ENCODE peak calls at places on chromosomes 12 and 14, in nine cellular contexts. F is NCI-H146; M is astrocyte of the spinal cord; V is LoVo; B is right atrium auricular region; T is BE2C; J is activated CD4-positive, CD25-positive, alpha-beta regulatory T cell treated with anti-CD3 and anti-CD28 coated beads, Interleukin-2, amount 50 U/mL, for 72 hours; C is AG09319; E is choroid plexus epithelial cell. I is an unnamed sample.

GRCh38 chr14:105873870-105874512 is 347.6 kb downstream of the TMEM121 start:
- DNase-seq in F (no peak), B (no peak), T (no peak), V (no peak), C (no peak), E (no peak), J (no peak), M (no peak), I (no peak)

GRCh38 chr12:7905071-7905470 is 30.9 kb downstream of the SLC2A3 start:
- DNase-seq in F (peak), C (no peak), J (no peak), E (peak), B (no peak), T (no peak), M (peak), V (peak), I (no peak)

GRCh38 chr12:5305425-5305824 is 126.5 kb upstream of the NTF3 start:
- DNase-seq in V (no peak), F (peak), E (no peak), B (no peak), T (no peak), J (no peak), C (no peak), M (no peak), I (no peak)

GRCh38 chr12:83817730-83818129 is 1094.9 kb downstream of the SLC6A15 start:
- DNase-seq in J (no peak), M (no peak), C (no peak), F (no peak), B (no peak), E (no peak), V (no peak), T (no peak), I (no peak)

GRCh38 chr14:52906141-52906601 is 44.7 kb downstream of the FERMT2 start:
- DNase-seq in V (peak), J (no peak), T (no peak), F (no peak), B (no peak), C (peak), E (peak), M (peak), I (no peak)

GRCh38 chr14:91273273-91273884 is 28.9 kb upstream of the GPR68 start:
- DNase-seq in C (no peak), M (no peak), J (no peak), B (no peak), T (no peak), F (no peak), E (no peak), V (no peak), I (no peak)

GRCh38 chr12:57609781-57610552 is 1.3 kb upstream of the ARHGEF25 start:
- DNase-seq in T (no peak), E (no peak), B (no peak), F (no peak), J (peak), V (no peak), M (no peak), C (no peak), I (no peak)

GRCh38 chr14:98698341-98698740 is 573.7 kb downstream of the BCL11B start:
- DNase-seq in C (no peak), M (no peak), T (no peak), E (no peak), V (no peak), J (no peak), F (no peak), B (no peak), I (no peak)

GRCh38 chr12:97680751-97681150 is 218.1 kb downstream of the RMST start:
- DNase-seq in T (no peak), E (no peak), C (no peak), B (no peak), V (no peak), J (no peak), M (no peak), F (no peak), I (no peak)

GRCh38 chr12:79164890-79165289 is 300.3 kb downstream of the SYT1 start:
- DNase-seq in E (no peak), M (no peak), F (no peak), V (no peak), B (no peak), C (no peak), J (no peak), T (no peak), I (no peak)

GRCh38 chr14:39488600-39488999 is 56.4 kb upstream of the FBXO33 start:
- DNase-seq in J (no peak), E (no peak), T (no peak), M (peak), F (peak), V (no peak), B (no peak), C (no peak), I (no peak)

GRCh38 chr14:92362781-92363235 is 39.8 kb downstream of the SLC24A4 start:
- DNase-seq in E (no peak), J (no peak), T (no peak), F (no peak), V (peak), M (no peak), C (no peak), B (peak), I (no peak)

GRCh38 chr14:106845286-106846087 is 1319.1 kb downstream of the TMEM121 start:
- DNase-seq in T (peak), M (no peak), J (no peak), B (no peak), C (no peak), E (no peak), F (no peak), V (peak), I (no peak)

GRCh38 chr12:120687570-120688289 is 781 bp downstream of the MLEC start:
- DNase-seq in B (no peak), J (peak), C (no peak), T (peak), E (peak), V (no peak), F (peak), M (no peak), I (no peak)

GRCh38 chr14:103767306-103767894 is 51.8 kb downstream of the ZFYVE21 start:
- DNase-seq in J (no peak), C (no peak), E (no peak), B (no peak), V (no peak), F (no peak), M (no peak), T (no peak), I (no peak)

GRCh38 chr12:57208946-57209282 is 7.7 kb upstream of the NXPH4 start:
- DNase-seq in M (no peak), B (peak), J (no peak), T (no peak), E (no peak), C (no peak), V (no peak), F (no peak), I (no peak)

GRCh38 chr12:49733219-49734017 is 7.9 kb upstream of the TMBIM6 start:
- DNase-seq in J (no peak), B (no peak), E (no peak), V (no peak), T (peak), M (no peak), F (no peak), C (no peak), I (no peak)